ENCODE peak calls at places on chromosome 12, in nine cellular contexts. A is HFF-Myc, R is ascending aorta, L is vagina, I is fibroblast of lung, B is neural progenitor cell, C is colonic mucosa, S is endothelial cell of umbilical vein, U is astrocyte of the spinal cord. Z is an unnamed sample.

GRCh38 chr12:73529954-73530353 is 1007.7 kb upstream of the ATXN7L3B start:
- DNase-seq in U (no peak), L (no peak), B (no peak), A (no peak), S (no peak), R (no peak), C (no peak), I (no peak), Z (no peak)

GRCh38 chr12:46522141-46522540 is 149.6 kb upstream of the SLC38A2 start:
- DNase-seq in U (no peak), C (no peak), A (no peak), R (no peak), L (no peak), I (peak; percentile 34), B (no peak), S (no peak), Z (peak; percentile 34)

GRCh38 chr12:127943481-127944210 is 323.3 kb upstream of the TMEM132C start:
- DNase-seq in B (no peak), A (no peak), L (no peak), S (no peak), I (no peak), U (no peak), C (peak; percentile 71), R (no peak), Z (no peak)

GRCh38 chr12:56687225-56688128 is 607 bp downstream of the PTGES3 start:
- DNase-seq in B (peak; percentile 48), R (peak; percentile 71), C (peak; percentile 67), L (no peak), A (no peak), S (peak; percentile 51), U (peak; percentile 43), I (no peak), Z (peak; percentile 24)

GRCh38 chr12:34126239-34126641 is 103.9 kb downstream of the ALG10 start:
- DNase-seq in A (no peak), U (no peak), I (no peak), C (no peak), S (no peak), B (no peak), R (no peak), L (no peak), Z (no peak)

GRCh38 chr12:86597431-86597830 is 341.2 kb upstream of the MGAT4C start:
- DNase-seq in B (no peak), I (peak; percentile 1), C (no peak), L (no peak), R (no peak), S (no peak), A (no peak), U (no peak), Z (no peak)

GRCh38 chr12:117908411-117908810 is 60.4 kb downstream of the KSR2 start:
- DNase-seq in B (no peak), A (no peak), R (no peak), U (no peak), L (no peak), S (no peak), C (no peak), I (no peak), Z (no peak)

GRCh38 chr12:6052940-6053329 is 71.5 kb downstream of the VWF start:
- DNase-seq in A (no peak), C (no peak), S (peak; percentile 51), R (no peak), I (no peak), U (peak; percentile 38), L (no peak), B (no peak), Z (peak; percentile 17)

GRCh38 chr12:55847603-55848329 is 5.0 kb upstream of the MMP19 start:
- DNase-seq in B (no peak), A (peak; percentile 100), I (peak; percentile 100), U (peak; percentile 99), C (peak; percentile 72), S (peak; percentile 94), R (peak; percentile 99), L (no peak), Z (peak; percentile 100)

GRCh38 chr12:75177997-75178396 is 31.6 kb downstream of the KCNC2 start:
- DNase-seq in L (no peak), I (peak; percentile 94), A (peak; percentile 72), R (no peak), S (peak; percentile 58), C (no peak), U (peak; percentile 93), B (no peak), Z (peak; percentile 92)

GRCh38 chr12:49974677-49975369 is 2.1 kb downstream of the AQP6 start:
- DNase-seq in L (no peak), C (no peak), A (no peak), I (no peak), B (no peak), U (no peak), S (no peak), R (no peak), Z (no peak)

GRCh38 chr12:27969011-27969900 is 3.3 kb downstream of the PTHLH start:
- DNase-seq in R (no peak), I (peak; percentile 38), S (peak; percentile 43), B (peak; percentile 54), L (no peak), C (no peak), A (no peak), U (peak; percentile 28), Z (peak; percentile 21)

GRCh38 chr12:19131020-19131431 is 1.5 kb downstream of the PLEKHA5 start:
- DNase-seq in I (peak; percentile 78), R (no peak), B (peak; percentile 64), C (peak; percentile 44), L (no peak), A (no peak), U (peak; percentile 56), S (peak; percentile 37), Z (peak; percentile 58)

GRCh38 chr12:19127270-19127669 is 2.3 kb upstream of the PLEKHA5 start:
- DNase-seq in S (no peak), B (no peak), R (no peak), L (no peak), I (no peak), U (no peak), A (no peak), C (no peak), Z (no peak)

GRCh38 chr12:19129121-19129485 is 430 bp upstream of the PLEKHA5 start:
- DNase-seq in R (no peak), S (peak; percentile 53), I (no peak), U (peak; percentile 62), C (no peak), A (no peak), L (no peak), B (no peak), Z (peak; percentile 43)

GRCh38 chr12:19129486-19130223 is at the start of gene PLEKHA5:
- DNase-seq in R (peak; percentile 85), B (peak; percentile 91), S (peak; percentile 31), L (no peak), A (no peak), C (peak; percentile 70), U (peak; percentile 70), I (peak; percentile 64), Z (peak; percentile 66)

GRCh38 chr12:19130224-19131019 is 889 bp downstream of the PLEKHA5 start:
- DNase-seq in R (peak; percentile 64), I (no peak), A (no peak), U (peak; percentile 45), L (no peak), B (peak; percentile 62), C (peak; percentile 58), S (peak; percentile 44), Z (peak; percentile 16)
- H3K4me3 ChIP-seq in R (peak overlapping the region; percentile 86), I (peak overlapping the region; percentile 95), A (peak overlapping the region; percentile 74), U (peak overlapping the region; percentile 86), L (peak overlapping the region; percentile 94), B (peak overlapping the region; percentile 92), C (peak overlapping the region; percentile 90), S (peak overlapping the region; percentile 62), Z (peak overlapping the region; percentile 85)

GRCh38 chr12:125193798-125194562 is 128.7 kb downstream of the AACS start:
- DNase-seq in A (no peak), U (peak; percentile 37), I (no peak), L (no peak), B (peak; percentile 63), R (no peak), C (no peak), S (no peak), Z (peak; percentile 69)
- TF ChIP-seq CTCF in A (no peak), U (no peak), I (no peak), L (no peak), B (peak; percentile 44), R (no peak), C (no peak), S (no peak), Z (peak; percentile 11)

GRCh38 chr12:57896437-57897201 is 44.7 kb upstream of the ATP23 start:
- DNase-seq in I (peak; percentile 86), R (peak; percentile 87), B (peak; percentile 78), A (no peak), U (peak; percentile 75), C (peak; percentile 83), S (peak; percentile 75), L (no peak), Z (peak; percentile 75)

GRCh38 chr12:57896139-57896436 is 45.3 kb upstream of the ATP23 start:
- DNase-seq in S (no peak), R (no peak), I (peak; percentile 63), B (peak; percentile 20), U (peak; percentile 36), A (no peak), C (peak; percentile 31), L (no peak), Z (no peak)

GRCh38 chr12:57899010-57899662 is 42.2 kb upstream of the ATP23 start:
- DNase-seq in I (peak; percentile 54), B (no peak), S (peak; percentile 59), C (peak; percentile 27), U (peak; percentile 64), L (no peak), R (peak; percentile 79), A (no peak), Z (peak; percentile 62)

GRCh38 chr12:57898308-57898970 is 42.9 kb upstream of the ATP23 start:
- DNase-seq in S (peak; percentile 57), A (no peak), L (no peak), I (no peak), B (no peak), R (no peak), C (peak; percentile 44), U (peak; percentile 1), Z (no peak)

GRCh38 chr12:57897296-57897974 is 43.9 kb upstream of the ATP23 start:
- DNase-seq in I (no peak), S (no peak), R (no peak), L (no peak), A (no peak), C (no peak), U (no peak), B (no peak), Z (no peak)
- H3K4me3 ChIP-seq in I (peak overlapping the region; percentile 23), S (no peak overlapping the region), R (peak overlapping the region; percentile 72), L (peak overlapping the region; percentile 77), A (no peak overlapping the region), C (no peak overlapping the region), U (no peak overlapping the region), B (peak overlapping the region; percentile 39), Z (no peak overlapping the region)

GRCh38 chr12:121626087-121626852 is at the start of gene ORAI1:
- DNase-seq in R (peak; percentile 98), I (peak; percentile 92), C (peak; percentile 98), A (peak; percentile 58), L (no peak), U (peak; percentile 94), S (peak; percentile 94), B (peak; percentile 98), Z (peak; percentile 88)
- TF ChIP-seq CTCF in R (no peak), I (no peak), C (no peak), A (no peak), L (no peak), U (no peak), S (no peak), B (no peak), Z (no peak)

Z was measured in fibroblast of mammary gland.